ENCODE peak calls at places on chromosomes 16 and 17, in ten cellular contexts. V is psoas muscle; D is naive thymus-derived CD4-positive, alpha-beta T cell; H is uterus; G is upper lobe of right lung; P is pancreas; Z is lung; Y is neuronal stem cell; E is esophagus squamous epithelium; C is cardiac muscle cell. W is an unnamed sample. For H3K4me1, the result is how much of the 10 kb centered on the place peaks cover.

GRCh38 chr16:3824121-3824795 is 56.3 kb downstream of the CREBBP start:
- DNase-seq in V (no peak), D (no peak), H (no peak), G (no peak), P (no peak), Z (no peak), Y (no peak), E (no peak), C (no peak), W (peak)

GRCh38 chr17:13746379-13746778 is 144.7 kb upstream of the HS3ST3A1 start:
- DNase-seq in V (no peak), D (no peak), H (no peak), G (no peak), P (no peak), Z (no peak), Y (no peak), E (no peak), C (peak), W (no peak)

GRCh38 chr17:63701477-63702222 is 1.7 kb upstream of the LIMD2 start:
- DNase-seq in V (no peak), D (peak), H (no peak), G (peak), P (no peak), Z (no peak), Y (no peak), E (no peak), C (no peak), W (no peak)

GRCh38 chr16:68047987-68048386 is 24.9 kb downstream of the DUS2 start:
- DNase-seq in V (no peak), D (no peak), H (no peak), G (no peak), P (no peak), Z (no peak), Y (no peak), E (no peak), C (no peak), W (no peak)

GRCh38 chr17:42518755-42519545 is 17.1 kb upstream of the NAGLU start:
- DNase-seq in V (no peak), D (no peak), H (peak), G (peak), P (peak), Z (no peak), Y (no peak), E (no peak), C (no peak), W (peak)

GRCh38 chr17:31416503-31416923 is 25.0 kb downstream of the RAB11FIP4 start:
- DNase-seq in V (no peak), D (no peak), H (no peak), G (no peak), P (no peak), Z (no peak), Y (peak), E (no peak), C (peak), W (no peak)

GRCh38 chr17:206941-207560 is 25.6 kb upstream of the DOC2B start:
- DNase-seq in V (no peak), D (no peak), H (no peak), G (no peak), P (no peak), Z (no peak), Y (no peak), E (no peak), C (no peak), W (no peak)

GRCh38 chr17:79036609-79037008 is 12.6 kb downstream of the C1QTNF1 start:
- DNase-seq in V (no peak), D (no peak), H (peak), G (no peak), P (no peak), Z (no peak), Y (no peak), E (no peak), C (no peak), W (peak)

GRCh38 chr17:43966276-43966675 is 12.5 kb upstream of the PYY start:
- DNase-seq in V (no peak), D (no peak), H (no peak), G (no peak), P (no peak), Z (no peak), Y (no peak), E (no peak), C (no peak), W (no peak)

GRCh38 chr17:2283302-2283701 is 20.3 kb downstream of the SMG6 start:
- DNase-seq in V (no peak), D (no peak), H (no peak), G (no peak), P (no peak), Z (no peak), Y (no peak), E (no peak), C (no peak), W (no peak)

GRCh38 chr17:3770471-3770870 is 30.5 kb downstream of the ITGAE start:
- DNase-seq in V (no peak), D (no peak), H (no peak), G (no peak), P (no peak), Z (no peak), Y (no peak), E (no peak), C (no peak), W (no peak)

GRCh38 chr16:3023415-3023668 is 400 bp downstream of the HCFC1R1 start:
- DNase-seq in V (no peak), D (no peak), H (peak), G (no peak), P (peak), Z (no peak), Y (no peak), E (no peak), C (no peak), W (peak)

GRCh38 chr17:67469208-67469980 is 92.3 kb downstream of the PITPNC1 start:
- DNase-seq in V (no peak), D (no peak), H (no peak), G (no peak), P (no peak), Z (no peak), Y (no peak), E (no peak), C (peak), W (no peak)

GRCh38 chr17:41800601-41801373 is 11.0 kb downstream of the P3H4 start:
- DNase-seq in V (no peak), D (no peak), H (no peak), G (peak), P (peak), Z (peak), Y (no peak), E (no peak), C (no peak), W (no peak)

GRCh38 chr16:83068686-83069085 is 441.9 kb downstream of the CDH13 start:
- DNase-seq in V (no peak), D (no peak), H (no peak), G (no peak), P (no peak), Z (no peak), Y (no peak), E (no peak), C (no peak), W (no peak)

GRCh38 chr17:65294184-65294719 is 157.1 kb downstream of the RGS9 start:
- DNase-seq in V (peak), D (peak), H (peak), G (peak), P (peak), Z (peak), Y (peak), E (no peak), C (peak), W (peak)

GRCh38 chr17:77882481-77883212 is 75.9 kb upstream of the TNRC6C start:
- DNase-seq in V (peak), D (peak), H (peak), G (no peak), P (no peak), Z (no peak), Y (no peak), E (no peak), C (no peak), W (no peak)

GRCh38 chr17:72603346-72604242 is 482.8 kb downstream of the SOX9 start:
- DNase-seq in V (no peak), D (no peak), H (no peak), G (no peak), P (no peak), Z (no peak), Y (no peak), E (no peak), C (no peak), W (no peak)

GRCh38 chr16:3983081-3983520 is 102.6 kb upstream of the CREBBP start:
- DNase-seq in V (peak), D (peak), H (peak), G (peak), P (peak), Z (peak), Y (peak), E (no peak), C (peak), W (peak)

DNA sequence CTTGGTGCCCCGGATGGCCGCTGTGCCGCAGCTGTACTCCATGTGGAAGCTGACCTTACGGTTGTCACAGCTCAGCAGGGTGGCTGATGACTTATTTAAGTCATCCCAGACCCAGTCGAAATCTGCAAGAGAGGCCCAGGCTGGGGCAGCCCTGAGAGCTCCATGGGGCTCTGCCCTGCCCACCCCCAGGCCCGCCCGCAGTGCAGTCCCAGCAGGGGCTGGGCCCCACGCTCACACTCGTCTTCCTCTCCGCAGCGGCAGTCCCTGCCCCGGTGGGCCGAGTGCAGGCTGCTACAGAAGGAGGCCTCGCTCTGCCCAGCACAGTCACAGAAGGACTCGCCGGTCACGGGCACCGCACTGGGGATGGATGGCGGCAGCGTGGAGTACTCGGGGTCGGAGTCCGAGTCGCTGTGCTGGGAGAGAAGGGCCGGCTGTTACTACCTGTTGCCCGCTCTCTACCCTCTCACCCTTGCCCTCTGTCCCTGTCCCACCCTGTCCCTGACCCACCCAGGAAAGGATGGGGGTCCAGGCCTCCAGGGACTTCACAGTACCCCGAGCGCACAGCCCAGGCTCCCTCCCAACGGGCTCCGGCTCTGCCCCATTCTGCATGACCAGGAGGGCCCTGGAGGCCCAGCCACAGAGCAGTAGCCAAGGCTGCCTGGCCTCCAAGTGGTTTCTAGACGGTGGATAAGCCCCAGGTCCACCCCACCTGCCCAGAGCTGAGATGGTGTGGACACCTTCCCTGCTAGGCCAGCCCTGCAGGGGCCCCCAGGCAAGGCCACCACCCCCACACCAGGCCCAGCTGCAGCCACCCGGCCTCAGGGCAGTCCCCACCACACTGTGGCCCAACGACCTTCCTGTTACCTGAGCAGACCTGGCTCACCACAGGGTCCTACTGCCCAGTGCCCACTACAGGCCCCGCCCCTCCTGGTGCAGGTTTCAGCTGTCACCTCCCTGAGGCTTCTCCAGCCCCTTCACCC is 3.9 kb downstream of the SPSB3 start:
- DNase-seq in V (peak), D (no peak), H (no peak), G (no peak), P (peak), Z (no peak), Y (no peak), E (no peak), C (no peak), W (no peak)
- H3K4me1 ChIP-seq in V (under half), D (under half), H (under half), G (under half), P (under half), Z (under half), Y (under half), E (under half), C (under half), W (under half)

GRCh38 chr17:30344283-30345088 is 10.6 kb upstream of the TMIGD1 start:
- DNase-seq in V (no peak), D (no peak), H (no peak), G (peak), P (peak), Z (peak), Y (no peak), E (no peak), C (peak), W (no peak)
- H3K27ac ChIP-seq in V (no peak), D (no peak), H (no peak), G (peak), P (peak), Z (peak), Y (no peak), E (peak), C (peak), W (no peak)

GRCh38 chr17:28807925-28808641 is 34.5 kb downstream of the FAM222B start:
- DNase-seq in V (no peak), D (no peak), H (no peak), G (no peak), P (peak), Z (no peak), Y (no peak), E (no peak), C (no peak), W (peak)

GRCh38 chr17:28812136-28812979 is 30.2 kb downstream of the FAM222B start:
- DNase-seq in V (peak), D (peak), H (peak), G (peak), P (peak), Z (peak), Y (peak), E (peak), C (peak), W (peak)

GRCh38 chr17:28811594-28812135 is 30.9 kb downstream of the FAM222B start:
- DNase-seq in V (no peak), D (no peak), H (no peak), G (no peak), P (no peak), Z (no peak), Y (peak), E (no peak), C (no peak), W (peak)

GRCh38 chr17:28812980-28813377 is 29.6 kb downstream of the FAM222B start:
- DNase-seq in V (no peak), D (no peak), H (no peak), G (no peak), P (no peak), Z (no peak), Y (no peak), E (no peak), C (no peak), W (no peak)

DNA sequence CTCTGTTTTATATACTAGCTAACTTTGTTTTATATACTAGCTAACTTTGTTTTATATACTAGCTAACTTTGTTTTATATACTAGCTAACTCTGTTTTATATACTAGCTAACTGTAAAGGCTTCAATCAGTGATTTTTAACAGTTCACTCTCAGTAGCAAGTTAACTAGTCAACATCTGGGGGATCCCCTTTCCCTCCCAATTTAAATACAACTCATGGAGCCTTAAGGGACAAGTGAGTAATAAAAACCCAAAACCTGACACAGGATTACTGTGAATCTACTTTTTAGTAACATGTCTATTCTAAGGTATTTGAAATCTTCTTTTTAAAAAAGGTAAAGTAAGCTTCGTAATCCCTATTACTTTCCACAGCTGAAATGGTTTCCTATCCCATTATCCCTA is 32.2 kb downstream of the FAM222B start:
- DNase-seq in V (no peak), D (no peak), H (no peak), G (no peak), P (no peak), Z (no peak), Y (no peak), E (no peak), C (no peak), W (no peak)
- H3K4me3 ChIP-seq in V (no peak), D (no peak), H (no peak), G (no peak), P (no peak), Z (no peak), Y (no peak), E (no peak), C (no peak), W (no peak)

GRCh38 chr16:27646811-27647210 is 96.9 kb downstream of the KATNIP start:
- DNase-seq in V (no peak), D (no peak), H (no peak), G (no peak), P (no peak), Z (no peak), Y (no peak), E (no peak), C (no peak), W (no peak)
- H3K4me1 ChIP-seq in V (under half), D (under half), H (under half), G (under half), P (under half), Z (under half), Y (under half), E (under half), C (under half), W (under half)

GRCh38 chr16:27473101-27473900 is 71.3 kb downstream of the IL21R start:
- DNase-seq in V (no peak), D (no peak), H (no peak), G (no peak), P (no peak), Z (no peak), Y (no peak), E (no peak), C (no peak), W (no peak)

GRCh38 chr16:27474041-27474440 is 72.1 kb downstream of the IL21R start:
- DNase-seq in V (no peak), D (no peak), H (no peak), G (no peak), P (no peak), Z (no peak), Y (no peak), E (no peak), C (no peak), W (no peak)

GRCh38 chr16:27474921-27475320 is 72.9 kb downstream of the IL21R start:
- DNase-seq in V (no peak), D (no peak), H (no peak), G (no peak), P (no peak), Z (no peak), Y (no peak), E (no peak), C (no peak), W (no peak)

GRCh38 chr16:27475561-27475960 is 73.6 kb downstream of the IL21R start:
- DNase-seq in V (no peak), D (no peak), H (no peak), G (no peak), P (no peak), Z (no peak), Y (no peak), E (no peak), C (no peak), W (peak)

GRCh38 chr16:27476240-27476639 is 73.5 kb downstream of the GTF3C1 start:
- DNase-seq in V (no peak), D (no peak), H (no peak), G (no peak), P (no peak), Z (no peak), Y (no peak), E (no peak), C (no peak), W (no peak)
- H3K27ac ChIP-seq in V (no peak), D (no peak), H (no peak), G (no peak), P (no peak), Z (no peak), Y (no peak), E (no peak), C (no peak), W (peak)

GRCh38 chr16:81519298-81520150 is 74.9 kb downstream of the CMIP start:
- DNase-seq in V (no peak), D (no peak), H (no peak), G (peak), P (no peak), Z (no peak), Y (no peak), E (no peak), C (no peak), W (no peak)
- H3K4me3 ChIP-seq in V (no peak), D (no peak), H (no peak), G (no peak), P (no peak), Z (no peak), Y (no peak), E (no peak), C (no peak), W (no peak)

GRCh38 chr16:11670171-11671131 is 2.2 kb downstream of the SNN start:
- DNase-seq in V (no peak), D (no peak), H (no peak), G (no peak), P (peak), Z (no peak), Y (no peak), E (no peak), C (no peak), W (no peak)

GRCh38 chr16:11667824-11668589 is at the start of gene SNN:
- DNase-seq in V (peak), D (peak), H (peak), G (peak), P (peak), Z (peak), Y (peak), E (no peak), C (peak), W (peak)

GRCh38 chr16:11669380-11670146 is 1.3 kb downstream of the SNN start:
- DNase-seq in V (peak), D (no peak), H (no peak), G (no peak), P (no peak), Z (peak), Y (no peak), E (no peak), C (no peak), W (no peak)

GRCh38 chr16:11667221-11667823 is 933 bp upstream of the SNN start:
- DNase-seq in V (no peak), D (no peak), H (no peak), G (no peak), P (no peak), Z (no peak), Y (no peak), E (no peak), C (no peak), W (no peak)

DNA sequence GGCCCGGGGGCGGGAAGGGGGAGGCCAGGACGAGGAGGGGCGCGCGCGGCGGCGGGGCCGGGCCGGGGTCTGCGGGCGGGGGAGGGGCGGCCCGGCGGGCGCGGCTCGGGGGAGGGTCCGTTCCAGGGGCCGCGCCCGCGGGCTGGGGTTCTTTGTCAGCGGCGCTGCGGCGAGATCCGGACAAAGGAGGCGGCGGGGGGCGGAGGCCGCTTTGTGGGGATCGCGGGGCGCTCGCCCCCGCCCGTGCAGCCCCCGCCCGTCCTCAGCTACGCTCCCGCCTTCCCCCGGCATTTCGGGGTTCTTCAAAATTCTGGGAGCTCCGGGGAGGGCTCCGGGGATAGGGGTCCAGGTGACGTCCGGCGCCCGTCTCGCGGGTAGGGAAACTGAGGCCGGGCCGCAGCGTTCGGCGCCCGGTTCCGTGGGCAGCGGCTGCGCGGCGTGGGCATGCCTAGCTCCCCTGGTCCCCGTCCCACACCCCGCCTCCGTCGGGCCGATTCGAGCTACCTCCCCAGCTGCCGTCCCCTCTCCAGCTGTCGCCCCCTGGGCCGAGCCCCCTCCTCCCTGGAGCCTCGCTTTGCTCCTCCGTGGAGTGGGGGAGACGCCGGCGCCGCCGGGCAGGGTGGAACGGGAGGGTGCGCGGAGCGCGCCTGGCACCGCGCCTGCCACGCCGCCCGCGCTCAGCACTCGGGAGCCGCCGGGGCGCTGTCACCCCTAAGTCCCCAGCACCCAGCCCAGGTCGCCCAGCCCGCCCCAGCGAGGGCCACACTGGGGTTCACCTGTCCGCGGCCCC is 530 bp downstream of the SNN start:
- DNase-seq in V (peak), D (peak), H (peak), G (no peak), P (peak), Z (no peak), Y (peak), E (no peak), C (no peak), W (no peak)
- H3K4me1 ChIP-seq in V (under half), D (half or more), H (under half), G (under half), P (under half), Z (under half), Y (under half), E (under half), C (under half), W (under half)

GRCh38 chr17:8069587-8069860 is 18.0 kb downstream of the ALOX12B start:
- DNase-seq in V (no peak), D (no peak), H (no peak), G (no peak), P (no peak), Z (no peak), Y (no peak), E (no peak), C (no peak), W (no peak)
- H3K27ac ChIP-seq in V (no peak), D (no peak), H (no peak), G (no peak), P (no peak), Z (no peak), Y (no peak), E (peak), C (no peak), W (no peak)

GRCh38 chr16:400061-400540 is 1.6 kb upstream of the DECR2 start:
- DNase-seq in V (no peak), D (no peak), H (peak), G (no peak), P (no peak), Z (no peak), Y (no peak), E (no peak), C (no peak), W (no peak)
- H3K4me3 ChIP-seq in V (peak), D (peak), H (no peak), G (peak), P (no peak), Z (no peak), Y (no peak), E (no peak), C (no peak), W (no peak)